ENCODE peak calls at places on chromosomes 12 and 14, in ten cellular contexts. One of them, this sample, is unnamed.

GRCh38 chr12:1204581-1205121 is 213.6 kb downstream of the ERC1 start:
- DNase-seq in amniotic stem cell: no peak
- DNase-seq in psoas muscle: no peak
- DNase-seq in brain microvascular endothelial cell: peak
- DNase-seq in glutamatergic neuron: no peak
- DNase-seq in NCI-H345: no peak
- DNase-seq in NCI-H82: no peak
- DNase-seq in iPS-NIHi11: no peak
- DNase-seq in GM23338: no peak
- DNase-seq in fibroblast of the aortic adventitia: peak
- DNase-seq in this sample: no peak

GRCh38 chr14:85024931-85025330 is 505.0 kb upstream of the FLRT2 start:
- DNase-seq in amniotic stem cell: no peak
- DNase-seq in psoas muscle: no peak
- DNase-seq in brain microvascular endothelial cell: no peak
- DNase-seq in glutamatergic neuron: no peak
- DNase-seq in NCI-H345: no peak
- DNase-seq in NCI-H82: no peak
- DNase-seq in iPS-NIHi11: no peak
- DNase-seq in GM23338: no peak
- DNase-seq in fibroblast of the aortic adventitia: no peak
- DNase-seq in this sample: no peak

GRCh38 chr14:68458840-68459469 is 333.9 kb downstream of the ZFP36L1 start:
- DNase-seq in amniotic stem cell: no peak
- DNase-seq in psoas muscle: peak
- DNase-seq in brain microvascular endothelial cell: peak
- DNase-seq in glutamatergic neuron: no peak
- DNase-seq in NCI-H345: peak
- DNase-seq in NCI-H82: peak
- DNase-seq in iPS-NIHi11: peak
- DNase-seq in GM23338: peak
- DNase-seq in fibroblast of the aortic adventitia: peak
- DNase-seq in this sample: no peak

GRCh38 chr14:105909046-105909827 is 382.9 kb downstream of the TMEM121 start:
- DNase-seq in amniotic stem cell: no peak
- DNase-seq in psoas muscle: peak
- DNase-seq in brain microvascular endothelial cell: no peak
- DNase-seq in glutamatergic neuron: no peak
- DNase-seq in NCI-H345: no peak
- DNase-seq in NCI-H82: no peak
- DNase-seq in iPS-NIHi11: no peak
- DNase-seq in GM23338: no peak
- DNase-seq in fibroblast of the aortic adventitia: no peak
- DNase-seq in this sample: no peak

GRCh38 chr14:101547107-101547738 is 14.1 kb upstream of the DIO3 start:
- DNase-seq in amniotic stem cell: no peak
- DNase-seq in psoas muscle: no peak
- DNase-seq in brain microvascular endothelial cell: no peak
- DNase-seq in glutamatergic neuron: no peak
- DNase-seq in NCI-H345: no peak
- DNase-seq in NCI-H82: no peak
- DNase-seq in iPS-NIHi11: no peak
- DNase-seq in GM23338: no peak
- DNase-seq in fibroblast of the aortic adventitia: no peak
- DNase-seq in this sample: no peak

GRCh38 chr12:51818567-51819300 is 29.8 kb downstream of the FIGNL2 start:
- DNase-seq in amniotic stem cell: no peak
- DNase-seq in psoas muscle: peak
- DNase-seq in brain microvascular endothelial cell: peak
- DNase-seq in glutamatergic neuron: no peak
- DNase-seq in NCI-H345: no peak
- DNase-seq in NCI-H82: no peak
- DNase-seq in iPS-NIHi11: no peak
- DNase-seq in GM23338: no peak
- DNase-seq in fibroblast of the aortic adventitia: peak
- DNase-seq in this sample: no peak

GRCh38 chr12:56081393-56082347 is 1.7 kb downstream of the ERBB3 start:
- DNase-seq in amniotic stem cell: no peak
- DNase-seq in psoas muscle: peak
- DNase-seq in brain microvascular endothelial cell: no peak
- DNase-seq in glutamatergic neuron: peak
- DNase-seq in NCI-H345: no peak
- DNase-seq in NCI-H82: no peak
- DNase-seq in iPS-NIHi11: peak
- DNase-seq in GM23338: peak
- DNase-seq in fibroblast of the aortic adventitia: no peak
- DNase-seq in this sample: no peak

GRCh38 chr12:47504775-47505446 is 200.9 kb downstream of the RPAP3 start:
- DNase-seq in amniotic stem cell: peak
- DNase-seq in psoas muscle: no peak
- DNase-seq in brain microvascular endothelial cell: peak
- DNase-seq in glutamatergic neuron: no peak
- DNase-seq in NCI-H345: no peak
- DNase-seq in NCI-H82: no peak
- DNase-seq in iPS-NIHi11: no peak
- DNase-seq in GM23338: no peak
- DNase-seq in fibroblast of the aortic adventitia: peak
- DNase-seq in this sample: no peak

GRCh38 chr14:61281186-61281676 is at the start of gene TMEM30B:
- DNase-seq in amniotic stem cell: no peak
- DNase-seq in psoas muscle: no peak
- DNase-seq in brain microvascular endothelial cell: no peak
- DNase-seq in glutamatergic neuron: no peak
- DNase-seq in NCI-H345: peak
- DNase-seq in NCI-H82: no peak
- DNase-seq in iPS-NIHi11: peak
- DNase-seq in GM23338: peak
- DNase-seq in fibroblast of the aortic adventitia: no peak
- DNase-seq in this sample: no peak

GRCh38 chr12:106309671-106310313 is 7.3 kb downstream of the TCP11L2 start:
- DNase-seq in amniotic stem cell: peak
- DNase-seq in psoas muscle: peak
- DNase-seq in brain microvascular endothelial cell: peak
- DNase-seq in glutamatergic neuron: no peak
- DNase-seq in NCI-H345: no peak
- DNase-seq in NCI-H82: no peak
- DNase-seq in iPS-NIHi11: no peak
- DNase-seq in GM23338: no peak
- DNase-seq in fibroblast of the aortic adventitia: peak
- DNase-seq in this sample: no peak

GRCh38 chr12:108099778-108100177 is 29.3 kb upstream of the WSCD2 start:
- DNase-seq in amniotic stem cell: no peak
- DNase-seq in psoas muscle: no peak
- DNase-seq in brain microvascular endothelial cell: no peak
- DNase-seq in glutamatergic neuron: no peak
- DNase-seq in NCI-H345: peak
- DNase-seq in NCI-H82: no peak
- DNase-seq in iPS-NIHi11: no peak
- DNase-seq in GM23338: no peak
- DNase-seq in fibroblast of the aortic adventitia: no peak
- DNase-seq in this sample: no peak

GRCh38 chr14:103432627-103433026 is 47.4 kb downstream of the MARK3 start:
- DNase-seq in amniotic stem cell: no peak
- DNase-seq in psoas muscle: no peak
- DNase-seq in brain microvascular endothelial cell: no peak
- DNase-seq in glutamatergic neuron: no peak
- DNase-seq in NCI-H345: no peak
- DNase-seq in NCI-H82: no peak
- DNase-seq in iPS-NIHi11: no peak
- DNase-seq in GM23338: no peak
- DNase-seq in fibroblast of the aortic adventitia: no peak
- DNase-seq in this sample: no peak

GRCh38 chr12:43742106-43742505 is 16.5 kb downstream of the PUS7L start:
- DNase-seq in amniotic stem cell: peak
- DNase-seq in psoas muscle: no peak
- DNase-seq in brain microvascular endothelial cell: peak
- DNase-seq in glutamatergic neuron: no peak
- DNase-seq in NCI-H345: no peak
- DNase-seq in NCI-H82: no peak
- DNase-seq in iPS-NIHi11: no peak
- DNase-seq in GM23338: no peak
- DNase-seq in fibroblast of the aortic adventitia: peak
- DNase-seq in this sample: no peak

GRCh38 chr14:67137744-67138371 is 51.4 kb upstream of the GARIN2 start:
- DNase-seq in amniotic stem cell: no peak
- DNase-seq in psoas muscle: no peak
- DNase-seq in brain microvascular endothelial cell: no peak
- DNase-seq in glutamatergic neuron: no peak
- DNase-seq in NCI-H345: no peak
- DNase-seq in NCI-H82: no peak
- DNase-seq in iPS-NIHi11: peak
- DNase-seq in GM23338: peak
- DNase-seq in fibroblast of the aortic adventitia: peak
- DNase-seq in this sample: no peak

GRCh38 chr12:92445253-92446081 is 257.3 kb upstream of the PLEKHG7 start:
- DNase-seq in amniotic stem cell: no peak
- DNase-seq in psoas muscle: no peak
- DNase-seq in brain microvascular endothelial cell: no peak
- DNase-seq in glutamatergic neuron: no peak
- DNase-seq in NCI-H345: no peak
- DNase-seq in NCI-H82: no peak
- DNase-seq in iPS-NIHi11: no peak
- DNase-seq in GM23338: no peak
- DNase-seq in fibroblast of the aortic adventitia: peak
- DNase-seq in this sample: no peak

GRCh38 chr12:90061834-90062233 is 353.2 kb upstream of the ATP2B1 start:
- DNase-seq in amniotic stem cell: no peak
- DNase-seq in psoas muscle: no peak
- DNase-seq in brain microvascular endothelial cell: peak
- DNase-seq in glutamatergic neuron: no peak
- DNase-seq in NCI-H345: no peak
- DNase-seq in NCI-H82: no peak
- DNase-seq in iPS-NIHi11: no peak
- DNase-seq in GM23338: no peak
- DNase-seq in fibroblast of the aortic adventitia: peak
- DNase-seq in this sample: no peak

GRCh38 chr12:92297932-92298681 is 152.5 kb upstream of the BTG1 start:
- DNase-seq in amniotic stem cell: peak
- DNase-seq in psoas muscle: no peak
- DNase-seq in brain microvascular endothelial cell: peak
- DNase-seq in glutamatergic neuron: no peak
- DNase-seq in NCI-H345: no peak
- DNase-seq in NCI-H82: peak
- DNase-seq in iPS-NIHi11: no peak
- DNase-seq in GM23338: no peak
- DNase-seq in fibroblast of the aortic adventitia: peak
- DNase-seq in this sample: no peak

GRCh38 chr12:125184213-125184952 is 119.1 kb downstream of the AACS start:
- DNase-seq in amniotic stem cell: no peak
- DNase-seq in psoas muscle: no peak
- DNase-seq in brain microvascular endothelial cell: no peak
- DNase-seq in glutamatergic neuron: no peak
- DNase-seq in NCI-H345: no peak
- DNase-seq in NCI-H82: peak
- DNase-seq in iPS-NIHi11: no peak
- DNase-seq in GM23338: no peak
- DNase-seq in fibroblast of the aortic adventitia: no peak
- DNase-seq in this sample: no peak

GRCh38 chr12:54932691-54933090 is 51.9 kb downstream of the TESPA1 start:
- DNase-seq in amniotic stem cell: no peak
- DNase-seq in psoas muscle: no peak
- DNase-seq in brain microvascular endothelial cell: no peak
- DNase-seq in glutamatergic neuron: no peak
- DNase-seq in NCI-H345: peak
- DNase-seq in NCI-H82: peak
- DNase-seq in iPS-NIHi11: no peak
- DNase-seq in GM23338: no peak
- DNase-seq in fibroblast of the aortic adventitia: peak
- DNase-seq in this sample: no peak

GRCh38 chr14:24673059-24673458 is 39.1 kb upstream of the GZMB start:
- DNase-seq in amniotic stem cell: no peak
- DNase-seq in psoas muscle: no peak
- DNase-seq in brain microvascular endothelial cell: no peak
- DNase-seq in glutamatergic neuron: no peak
- DNase-seq in NCI-H345: no peak
- DNase-seq in NCI-H82: no peak
- DNase-seq in iPS-NIHi11: no peak
- DNase-seq in GM23338: no peak
- DNase-seq in fibroblast of the aortic adventitia: no peak
- DNase-seq in this sample: no peak

GRCh38 chr12:31732926-31733548 is 4.2 kb upstream of the AMN1 start:
- DNase-seq in amniotic stem cell: peak
- DNase-seq in psoas muscle: no peak
- DNase-seq in brain microvascular endothelial cell: peak
- DNase-seq in glutamatergic neuron: no peak
- DNase-seq in NCI-H345: no peak
- DNase-seq in NCI-H82: no peak
- DNase-seq in iPS-NIHi11: peak
- DNase-seq in GM23338: peak
- DNase-seq in fibroblast of the aortic adventitia: peak
- DNase-seq in this sample: no peak

GRCh38 chr12:131979606-131980005 is 29.9 kb downstream of the EP400 start:
- DNase-seq in amniotic stem cell: no peak
- DNase-seq in psoas muscle: no peak
- DNase-seq in brain microvascular endothelial cell: no peak
- DNase-seq in glutamatergic neuron: no peak
- DNase-seq in NCI-H345: no peak
- DNase-seq in NCI-H82: no peak
- DNase-seq in iPS-NIHi11: no peak
- DNase-seq in GM23338: no peak
- DNase-seq in fibroblast of the aortic adventitia: no peak
- DNase-seq in this sample: no peak

GRCh38 chr12:75766263-75767160 is 255.1 kb upstream of the KRR1 start:
- DNase-seq in amniotic stem cell: no peak
- DNase-seq in psoas muscle: no peak
- DNase-seq in brain microvascular endothelial cell: peak
- DNase-seq in glutamatergic neuron: no peak
- DNase-seq in NCI-H345: no peak
- DNase-seq in NCI-H82: no peak
- DNase-seq in iPS-NIHi11: no peak
- DNase-seq in GM23338: peak
- DNase-seq in fibroblast of the aortic adventitia: peak
- DNase-seq in this sample: no peak

GRCh38 chr14:60665178-60665555 is 15.9 kb upstream of the SIX1 start:
- DNase-seq in amniotic stem cell: no peak
- DNase-seq in psoas muscle: no peak
- DNase-seq in brain microvascular endothelial cell: no peak
- DNase-seq in glutamatergic neuron: no peak
- DNase-seq in NCI-H345: peak
- DNase-seq in NCI-H82: no peak
- DNase-seq in iPS-NIHi11: no peak
- DNase-seq in GM23338: no peak
- DNase-seq in fibroblast of the aortic adventitia: no peak
- DNase-seq in this sample: peak

GRCh38 chr12:49093746-49094103 is 876 bp downstream of the DHH start:
- DNase-seq in amniotic stem cell: no peak
- DNase-seq in psoas muscle: no peak
- DNase-seq in brain microvascular endothelial cell: no peak
- DNase-seq in glutamatergic neuron: no peak
- DNase-seq in NCI-H345: no peak
- DNase-seq in NCI-H82: peak
- DNase-seq in iPS-NIHi11: peak
- DNase-seq in GM23338: peak
- DNase-seq in fibroblast of the aortic adventitia: no peak
- DNase-seq in this sample: no peak